ENCODE peak calls at places on chromosomes 1 and 21, in four cellular contexts. Z, K, L and E are unnamed samples.
A peak's percentile ranks its signal among the peaks of the same experiment; 100 is the strongest.

GRCh38 chr1:972726-973458 is 6.6 kb downstream of the PLEKHN1 start:
- DNase-seq in K (no peak), Z (no peak), L (no peak), E (no peak)

GRCh38 chr1:61450454-61451213 is 274.3 kb downstream of the TM2D1 start:
- DNase-seq in Z (no peak), K (no peak), L (peak; percentile 63), E (no peak)

GRCh38 chr1:101120868-101121267 is 95.3 kb upstream of the DPH5 start:
- DNase-seq in K (peak; percentile 16), L (no peak), Z (no peak), E (no peak)

GRCh38 chr1:219434285-219434950 is 178.5 kb downstream of the ZC3H11B start:
- DNase-seq in L (no peak), K (no peak), Z (no peak), E (no peak)

GRCh38 chr1:68449901-68450300 is at the start of gene RPE65:
- DNase-seq in K (no peak), Z (no peak), L (no peak), E (no peak)

GRCh38 chr1:147053269-147053668 is 115.1 kb downstream of the NBPF12 start:
- DNase-seq in K (no peak), L (no peak), Z (no peak), E (no peak)

GRCh38 chr1:156368889-156369684 is at the start of gene RHBG:
- DNase-seq in K (peak; percentile 2), Z (no peak), L (peak; percentile 80), E (peak; percentile 52)

GRCh38 chr1:178388398-178389161 is 108.2 kb downstream of the CLEC20A start:
- DNase-seq in L (no peak), K (peak; percentile 70), Z (no peak), E (no peak)

GRCh38 chr1:219189021-219189824 is 15.5 kb downstream of the LYPLAL1 start:
- DNase-seq in K (peak; percentile 83), Z (peak; percentile 38), L (no peak), E (no peak)

GRCh38 chr1:209029737-209030136 is 553.8 kb upstream of the CAMK1G start:
- DNase-seq in L (no peak), Z (no peak), K (no peak), E (no peak)

GRCh38 chr1:46169811-46170454 is 5.0 kb upstream of the TSPAN1 start:
- DNase-seq in L (no peak), Z (no peak), K (no peak), E (no peak)

GRCh38 chr1:169630006-169630405 is at the start of gene SELP:
- DNase-seq in Z (no peak), K (no peak), L (no peak), E (no peak)

GRCh38 chr1:173717238-173717637 is 2.5 kb downstream of the KLHL20 start:
- DNase-seq in L (no peak), Z (no peak), K (no peak), E (no peak)

GRCh38 chr1:171909711-171910110 is 68.4 kb downstream of the DNM3 start:
- DNase-seq in L (no peak), Z (no peak), K (no peak), E (no peak)

GRCh38 chr1:39104158-39105060 is 78.3 kb downstream of the NDUFS5 start:
- DNase-seq in K (no peak), L (no peak), Z (peak; percentile 38), E (peak; percentile 55)

GRCh38 chr1:118039170-118039569 is 109.6 kb downstream of the WDR3 start:
- DNase-seq in L (no peak), Z (no peak), K (no peak), E (no peak)

GRCh38 chr1:41479000-41479807 is 5.3 kb downstream of the EDN2 start:
- DNase-seq in Z (no peak), L (peak; percentile 44), K (peak; percentile 47), E (no peak)

GRCh38 chr1:230827081-230827681 is 41.1 kb downstream of the C1orf198 start:
- DNase-seq in L (no peak), K (peak; percentile 41), Z (no peak), E (no peak)

GRCh38 chr21:45145146-45145545 is 70.8 kb downstream of the ADARB1 start:
- DNase-seq in K (no peak), Z (no peak), L (no peak), E (no peak)

GRCh38 chr1:27570823-27571222 is 33.1 kb downstream of the AHDC1 start:
- DNase-seq in L (no peak), Z (no peak), K (no peak), E (no peak)

GRCh38 chr21:43631411-43632107 is 27.7 kb downstream of the HSF2BP start:
- DNase-seq in K (no peak), Z (no peak), L (no peak), E (no peak)

GRCh38 chr1:22236900-22237299 is 94.0 kb upstream of the WNT4 start:
- DNase-seq in K (no peak), Z (no peak), L (no peak), E (no peak)

GRCh38 chr1:66206563-66207154 is 327.3 kb upstream of the SGIP1 start:
- DNase-seq in K (peak; percentile 32), Z (no peak), L (no peak), E (no peak)

GRCh38 chr1:32239335-32239734 is 7.7 kb upstream of the FAM167B start:
- DNase-seq in Z (no peak), K (no peak), L (no peak), E (no peak)

GRCh38 chr1:16905856-16906702 is 10.3 kb downstream of the RNU1-2 start:
- DNase-seq in Z (peak; percentile 35), K (peak; percentile 56), L (no peak), E (no peak)

GRCh38 chr21:33403128-33403785 is at the start of gene IFNGR2:
- DNase-seq in Z (peak; percentile 59), L (peak; percentile 74), K (no peak), E (peak; percentile 36)

GRCh38 chr1:1264868-1265272 is 8.8 kb downstream of the UBE2J2 start:
- DNase-seq in Z (peak; percentile 32), K (peak; percentile 100), L (no peak), E (no peak)

GRCh38 chr1:174996474-174996873 is 3.3 kb upstream of the CACYBP start:
- DNase-seq in Z (peak; percentile 55), K (peak; percentile 49), L (no peak), E (no peak)

GRCh38 chr21:25944082-25944481 is 209.3 kb downstream of the GABPA start:
- DNase-seq in Z (no peak), K (no peak), L (no peak), E (no peak)

GRCh38 chr1:111062624-111063023 is 77.3 kb downstream of the DRAM2 start:
- DNase-seq in K (no peak), L (no peak), Z (no peak), E (no peak)

GRCh38 chr1:23562138-23562819 is 3.0 kb upstream of the ID3 start:
- DNase-seq in Z (peak; percentile 97), L (peak; percentile 94), K (peak; percentile 99), E (peak; percentile 96)

GRCh38 chr1:54404939-54405880 is 984 bp downstream of the SSBP3 start:
- DNase-seq in K (no peak), L (peak; percentile 66), Z (peak; percentile 54), E (peak; percentile 33)

GRCh38 chr1:203427451-203427850 is 48.2 kb upstream of the PRELP start:
- DNase-seq in Z (no peak), K (no peak), L (no peak), E (no peak)

GRCh38 chr1:32981003-32981909 is 16.6 kb upstream of the RNF19B start:
- DNase-seq in K (peak; percentile 94), L (peak; percentile 58), Z (peak; percentile 67), E (peak; percentile 22)

GRCh38 chr1:213135572-213135971 is 84.5 kb downstream of the RPS6KC1 start:
- DNase-seq in L (no peak), Z (no peak), K (peak; percentile 50), E (no peak)

GRCh38 chr1:63010898-63011660 is 227.1 kb downstream of the ATG4C start:
- DNase-seq in Z (no peak), K (no peak), L (no peak), E (no peak)

GRCh38 chr1:39261712-39262221 is 57.3 kb downstream of the MACF1 start:
- DNase-seq in K (peak; percentile 80), Z (no peak), L (no peak), E (no peak)

DNA sequence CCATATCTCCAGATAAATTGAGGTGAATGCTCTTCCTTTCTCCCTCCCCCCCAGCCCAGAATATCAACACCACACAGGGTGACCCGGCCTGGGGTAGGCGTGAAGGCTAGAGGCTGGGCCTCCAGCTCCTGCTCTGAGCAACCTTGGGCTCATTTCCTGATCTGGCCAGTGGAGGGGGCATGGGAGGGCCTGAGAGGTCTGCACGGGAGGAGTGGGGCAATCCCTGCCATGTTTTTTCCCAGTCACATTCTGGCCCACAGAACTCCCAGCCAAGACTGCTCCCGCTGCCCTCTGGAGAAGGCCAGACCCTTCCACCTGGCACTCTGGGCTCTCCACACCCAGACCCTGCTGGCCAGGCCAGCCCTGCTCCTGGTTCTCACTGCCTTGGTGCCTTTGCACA is 3.9 kb downstream of the CLDN19 start:
- DNase-seq in Z (peak; percentile 69), L (peak; percentile 82), K (no peak), E (peak; percentile 49)
- TF ChIP-seq CTCF in Z (peak; percentile 69), L (no peak), K (peak; percentile 39), E (no peak)

GRCh38 chr21:29149771-29150425 is 19.5 kb downstream of the MAP3K7CL start:
- DNase-seq in K (peak; percentile 89), L (no peak), Z (no peak), E (no peak)
- TF ChIP-seq CTCF in K (no peak), L (no peak), Z (no peak), E (no peak)

GRCh38 chr1:161180643-161181042 is 3.3 kb upstream of the B4GALT3 start:
- DNase-seq in Z (peak; percentile 62), L (no peak), K (no peak), E (no peak)
- TF ChIP-seq CTCF in Z (peak; percentile 55), L (no peak), K (peak; percentile 26), E (no peak)

GRCh38 chr1:151254217-151255213 is at the start of gene PSMD4:
- DNase-seq in K (peak; percentile 96), Z (peak; percentile 98), L (peak; percentile 95), E (peak; percentile 86)
- TF ChIP-seq CTCF in K (no peak), Z (no peak), L (no peak), E (no peak)

DNA sequence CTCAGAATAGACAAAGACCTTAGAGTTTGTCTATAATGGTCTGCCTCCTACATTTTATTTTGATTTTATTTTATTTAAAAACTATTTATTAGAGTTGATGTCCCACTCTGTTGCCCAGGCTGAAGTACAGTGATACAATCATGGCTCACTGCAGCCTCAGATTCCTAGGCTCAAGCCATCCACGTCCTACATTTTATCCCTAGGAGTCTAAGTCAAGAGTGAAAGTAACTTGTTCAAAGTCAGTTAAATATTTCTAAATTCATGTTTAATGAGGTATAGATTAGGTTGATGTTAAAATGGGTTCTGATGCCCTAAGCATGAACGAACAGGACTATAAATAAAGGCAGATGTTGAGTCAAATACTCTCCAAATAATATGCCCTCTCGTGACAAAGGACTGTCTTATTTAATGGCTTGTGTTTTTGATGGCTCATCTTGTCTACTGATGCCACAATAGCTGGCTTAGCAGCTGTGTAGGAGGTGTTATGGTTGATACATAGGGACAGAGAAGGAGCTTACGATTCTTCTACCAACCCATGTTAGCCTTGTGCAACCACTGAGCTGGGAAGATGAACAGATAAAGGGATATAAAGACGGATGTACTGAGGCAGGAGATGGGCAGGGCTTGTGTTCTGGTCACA is 66.0 kb upstream of the CR1L start:
- DNase-seq in Z (no peak), L (no peak), K (no peak), E (no peak)
- TF ChIP-seq CTCF in Z (no peak), L (no peak), K (no peak), E (no peak)

DNA sequence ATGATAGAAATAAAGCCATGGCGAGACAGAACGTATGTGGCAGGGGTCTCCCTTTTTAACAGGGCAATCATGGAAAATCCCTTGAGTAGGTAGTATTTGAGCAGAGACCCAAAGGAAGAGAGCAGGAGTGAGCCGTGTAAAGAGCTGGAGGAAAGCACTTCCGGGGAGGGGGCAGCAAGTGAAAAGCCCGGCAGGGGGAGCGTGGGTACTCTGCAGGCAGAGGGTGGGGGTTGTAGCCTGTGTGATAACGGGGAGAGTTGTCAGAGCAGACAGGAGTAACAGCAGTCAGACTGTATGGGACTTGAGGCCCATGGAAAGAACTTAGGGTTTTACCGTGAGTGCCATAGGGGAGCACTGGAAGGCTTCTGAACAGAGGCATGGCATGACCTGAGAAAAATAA is 51.1 kb upstream of the LDLRAP1 start:
- DNase-seq in Z (no peak), K (no peak), L (no peak), E (no peak)
- TF ChIP-seq CTCF in Z (no peak), K (no peak), L (no peak), E (no peak)